ENCODE peak calls at places on chromosome X, in eight cellular contexts. C, B, L, O, D, T, J and X are unnamed samples. For H3K4me1, the result is how much of the 10 kb centered on the place peaks cover.

GRCh38 chrX:104318330-104319009 is 63.7 kb upstream of the ESX1 start:
- DNase-seq in C (no peak), B (peak), L (no peak), O (peak), D (no peak), T (no peak), J (peak), X (no peak)

GRCh38 chrX:149515954-149516602 is 11.0 kb upstream of the IDS start:
- DNase-seq in C (no peak), B (no peak), L (no peak), O (no peak), D (no peak), T (no peak), J (no peak), X (no peak)

GRCh38 chrX:99242001-99242400 is 1168.1 kb downstream of the PCDH19 start:
- DNase-seq in C (no peak), B (no peak), L (no peak), O (no peak), D (no peak), T (no peak), J (no peak), X (no peak)

GRCh38 chrX:45747905-45748304 is 547.2 kb upstream of the DIPK2B start:
- DNase-seq in C (no peak), B (no peak), L (no peak), O (peak), D (no peak), T (no peak), J (no peak), X (no peak)

GRCh38 chrX:39613508-39613921 is 484.2 kb downstream of the BCOR start:
- DNase-seq in C (peak), B (peak), L (peak), O (no peak), D (no peak), T (no peak), J (no peak), X (no peak)

GRCh38 chrX:31165241-31166035 is 93.6 kb upstream of the FTHL17 start:
- DNase-seq in C (no peak), B (no peak), L (no peak), O (no peak), D (no peak), T (no peak), J (peak), X (peak)

GRCh38 chrX:128106630-128107029 is 54.4 kb upstream of the ACTRT1 start:
- DNase-seq in C (no peak), B (peak), L (no peak), O (peak), D (no peak), T (no peak), J (no peak), X (no peak)

GRCh38 chrX:153628665-153629064 is 18.3 kb upstream of the DUSP9 start:
- DNase-seq in C (peak), B (no peak), L (no peak), O (no peak), D (no peak), T (no peak), J (no peak), X (peak)

GRCh38 chrX:69060631-69061408 is 104.4 kb downstream of the PJA1 start:
- DNase-seq in C (no peak), B (peak), L (peak), O (peak), D (no peak), T (no peak), J (peak), X (no peak)

GRCh38 chrX:13123857-13124345 is 79.5 kb upstream of the FAM9C start:
- DNase-seq in C (no peak), B (no peak), L (no peak), O (peak), D (no peak), T (no peak), J (peak), X (peak)

GRCh38 chrX:107775000-107775733 is 420 bp downstream of the TSC22D3 start:
- DNase-seq in C (no peak), B (peak), L (no peak), O (no peak), D (no peak), T (no peak), J (no peak), X (no peak)

GRCh38 chrX:65783746-65784145 is 116.3 kb downstream of the MSN start:
- DNase-seq in C (no peak), B (no peak), L (no peak), O (no peak), D (no peak), T (no peak), J (no peak), X (no peak)

GRCh38 chrX:108033890-108034289 is 11.0 kb upstream of the VSIG1 start:
- DNase-seq in C (no peak), B (no peak), L (no peak), O (no peak), D (no peak), T (no peak), J (no peak), X (peak)

GRCh38 chrX:22343192-22343591 is 70.5 kb downstream of the CBLL2 start:
- DNase-seq in C (no peak), B (peak), L (no peak), O (no peak), D (no peak), T (no peak), J (no peak), X (no peak)

GRCh38 chrX:154004315-154004714 is 15.4 kb downstream of the IRAK1 start:
- DNase-seq in C (no peak), B (no peak), L (no peak), O (no peak), D (no peak), T (no peak), J (no peak), X (peak)

GRCh38 chrX:74613350-74614192 is 853 bp downstream of the RLIM start:
- DNase-seq in C (peak), B (peak), L (no peak), O (peak), D (no peak), T (no peak), J (peak), X (no peak)

GRCh38 chrX:152074163-152074562 is 64.2 kb downstream of the MAGEA10 start:
- DNase-seq in C (no peak), B (no peak), L (no peak), O (no peak), D (no peak), T (no peak), J (no peak), X (no peak)

GRCh38 chrX:39779952-39780783 is 317.6 kb downstream of the BCOR start:
- DNase-seq in C (no peak), B (no peak), L (no peak), O (no peak), D (no peak), T (no peak), J (no peak), X (peak)

GRCh38 chrX:133776072-133776471 is 209.3 kb downstream of the GPC3 start:
- DNase-seq in C (peak), B (no peak), L (no peak), O (peak), D (no peak), T (no peak), J (no peak), X (peak)

GRCh38 chrX:103831342-103831802 is 685 bp downstream of the RAB9B start:
- DNase-seq in C (no peak), B (peak), L (no peak), O (peak), D (no peak), T (no peak), J (no peak), X (peak)

GRCh38 chrX:53718073-53718472 is 31.6 kb upstream of the HUWE1 start:
- DNase-seq in C (no peak), B (no peak), L (no peak), O (peak), D (no peak), T (no peak), J (no peak), X (no peak)

GRCh38 chrX:76428243-76429130 is 977 bp downstream of the MAGEE1 start:
- DNase-seq in C (peak), B (peak), L (peak), O (no peak), D (peak), T (no peak), J (no peak), X (peak)

GRCh38 chrX:22141061-22141460 is 108.9 kb downstream of the PHEX start:
- DNase-seq in C (no peak), B (no peak), L (no peak), O (peak), D (no peak), T (no peak), J (no peak), X (no peak)

GRCh38 chrX:6941041-6941440 is 206.5 kb upstream of the STS start:
- DNase-seq in C (no peak), B (no peak), L (no peak), O (no peak), D (no peak), T (no peak), J (peak), X (peak)

GRCh38 chrX:25066131-25066530 is 50.4 kb upstream of the ARX start:
- DNase-seq in C (no peak), B (no peak), L (no peak), O (no peak), D (no peak), T (no peak), J (no peak), X (no peak)

GRCh38 chrX:40845331-40845911 is 110.1 kb upstream of the MED14 start:
- DNase-seq in C (no peak), B (peak), L (peak), O (peak), D (no peak), T (no peak), J (peak), X (peak)

GRCh38 chrX:119745283-119745848 is 13.0 kb upstream of the SOWAHD start:
- DNase-seq in C (no peak), B (no peak), L (no peak), O (peak), D (no peak), T (no peak), J (no peak), X (no peak)

GRCh38 chrX:153708415-153708814 is 15.8 kb downstream of the BCAP31 start:
- DNase-seq in C (peak), B (peak), L (peak), O (peak), D (no peak), T (no peak), J (peak), X (peak)

GRCh38 chrX:38717871-38718270 is 83.4 kb upstream of the MID1IP1 start:
- DNase-seq in C (no peak), B (peak), L (no peak), O (peak), D (no peak), T (no peak), J (peak), X (no peak)

GRCh38 chrX:119410027-119410819 is 11.1 kb downstream of the SLC25A43 start:
- DNase-seq in C (peak), B (peak), L (peak), O (peak), D (no peak), T (no peak), J (peak), X (no peak)

GRCh38 chrX:118212817-118213183 is 96.2 kb upstream of the KLHL13 start:
- DNase-seq in C (no peak), B (no peak), L (no peak), O (no peak), D (no peak), T (no peak), J (no peak), X (no peak)

GRCh38 chrX:12497832-12498591 is 293.2 kb upstream of the PRPS2 start:
- DNase-seq in C (no peak), B (peak), L (no peak), O (peak), D (no peak), T (no peak), J (no peak), X (peak)

GRCh38 chrX:44343412-44343942 is at the start of gene EFHC2:
- DNase-seq in C (peak), B (peak), L (peak), O (peak), D (peak), T (no peak), J (no peak), X (peak)

GRCh38 chrX:68432648-68433047 is 647 bp downstream of the OPHN1 start:
- DNase-seq in C (no peak), B (peak), L (no peak), O (peak), D (no peak), T (no peak), J (peak), X (peak)

GRCh38 chrX:45154033-45154360 is 46.7 kb downstream of the DIPK2B start:
- DNase-seq in C (no peak), B (no peak), L (no peak), O (no peak), D (no peak), T (no peak), J (no peak), X (no peak)

GRCh38 chrX:44795945-44796450 is 47.8 kb upstream of the DUSP21 start:
- DNase-seq in C (no peak), B (no peak), L (no peak), O (no peak), D (no peak), T (no peak), J (no peak), X (no peak)

GRCh38 chrX:23919706-23920320 is 12.0 kb downstream of the CXorf58 start:
- DNase-seq in C (no peak), B (no peak), L (no peak), O (no peak), D (no peak), T (no peak), J (no peak), X (no peak)
- H3K4me1 ChIP-seq in C (under half), B (under half), L (under half), O (under half), D (under half), T (under half), J (under half), X (under half)

GRCh38 chrX:123392921-123393320 is 208.8 kb downstream of the GRIA3 start:
- DNase-seq in C (no peak), B (no peak), L (no peak), O (no peak), D (no peak), T (no peak), J (no peak), X (no peak)
- TF ChIP-seq CTCF in C (no peak), B (no peak), L (no peak), O (no peak), D (no peak), T (no peak), J (no peak), X (no peak)

GRCh38 chrX:73028876-73029275 is 26.1 kb downstream of the PABPC1L2B start:
- DNase-seq in C (no peak), B (no peak), L (no peak), O (no peak), D (no peak), T (no peak), J (no peak), X (no peak)
- H3K4me1 ChIP-seq in C (under half), B (under half), L (under half), O (under half), D (under half), T (under half), J (under half), X (under half)

DNA sequence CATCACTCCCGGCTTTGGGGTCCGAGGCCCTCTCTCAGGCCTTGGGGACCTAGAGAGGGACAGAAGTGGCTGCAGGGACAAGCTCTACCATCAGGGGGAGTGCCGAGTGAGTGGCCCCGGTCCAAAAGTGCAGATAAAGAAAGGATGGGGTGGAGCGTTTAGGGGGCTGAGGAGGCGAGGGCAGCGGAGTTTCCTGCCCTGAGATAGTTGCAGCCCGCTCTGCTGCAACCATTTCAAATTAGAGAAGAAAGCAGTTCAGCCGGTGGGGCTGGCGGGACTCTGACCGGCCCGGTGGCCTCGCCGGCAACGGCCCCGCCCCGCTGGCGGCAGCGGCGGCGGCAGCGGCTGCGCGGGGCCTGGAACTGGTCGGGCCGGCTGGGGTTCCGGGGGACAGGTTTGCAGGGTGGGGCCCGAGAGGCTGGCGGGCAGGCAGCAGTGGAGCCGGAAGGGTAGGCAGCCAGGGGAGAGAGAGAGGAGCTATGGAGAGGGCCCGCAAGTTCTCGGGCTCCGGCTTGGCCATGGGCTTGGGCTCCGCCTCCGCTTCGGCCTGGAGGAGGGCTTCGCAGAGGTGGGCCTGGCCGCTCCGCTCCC is 7.6 kb downstream of the DLG3 start:
- DNase-seq in C (peak), B (peak), L (peak), O (peak), D (peak), T (no peak), J (peak), X (peak)
- TF ChIP-seq CTCF in C (peak), B (peak), L (peak), O (peak), D (peak), T (peak), J (peak), X (peak)

DNA sequence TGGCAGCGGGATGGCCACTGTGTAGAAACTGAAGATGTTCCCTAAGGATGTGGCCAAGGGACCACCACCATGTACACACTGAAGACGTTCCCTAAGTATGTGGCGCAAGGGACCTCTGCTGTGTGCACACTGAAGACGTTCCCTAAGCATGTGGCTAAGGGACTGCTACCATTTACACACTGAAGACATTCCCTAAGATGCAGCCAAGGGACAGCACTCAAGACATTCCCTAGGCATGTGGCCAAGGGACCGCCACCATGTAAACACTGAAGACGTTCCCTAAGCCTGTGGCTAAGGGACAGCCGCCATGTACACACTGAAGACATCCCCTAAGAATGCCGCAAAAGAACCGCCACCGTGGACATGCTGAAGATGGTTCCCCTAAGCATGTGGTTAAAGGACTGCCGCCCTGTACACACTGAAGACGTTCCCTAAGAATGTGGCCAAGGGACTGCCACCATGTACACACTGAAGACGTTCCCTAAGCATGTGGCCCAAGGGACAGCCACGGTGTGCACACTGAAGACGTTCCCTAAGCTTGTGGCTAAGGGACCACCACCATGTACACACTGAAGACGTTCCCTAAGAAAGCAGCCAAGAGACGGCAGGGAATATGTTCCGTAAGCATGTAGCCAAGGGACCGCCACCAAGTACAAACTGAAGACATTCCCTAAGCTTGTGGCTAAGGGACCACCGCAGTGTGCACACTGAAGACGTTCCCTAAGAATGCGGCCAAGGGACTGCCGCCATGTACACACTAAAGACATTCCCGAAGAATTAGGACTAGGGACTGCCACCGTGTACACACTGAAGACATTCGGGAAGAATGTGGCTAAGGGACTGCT is 43.3 kb downstream of the DHRSX start:
- DNase-seq in C (peak), B (no peak), L (no peak), O (no peak), D (no peak), T (no peak), J (no peak), X (no peak)
- H3K4me1 ChIP-seq in C (under half), B (under half), L (under half), O (under half), D (under half), T (under half), J (under half), X (under half)

GRCh38 chrX:155967653-155968052 is 29.8 kb upstream of the IL9R start:
- DNase-seq in C (no peak), B (no peak), L (no peak), O (no peak), D (no peak), T (no peak), J (no peak), X (no peak)

GRCh38 chrX:155968106-155968714 is 29.3 kb upstream of the IL9R start:
- DNase-seq in C (no peak), B (no peak), L (no peak), O (no peak), D (no peak), T (no peak), J (no peak), X (no peak)

GRCh38 chrX:155962906-155963305 is 34.6 kb upstream of the IL9R start:
- DNase-seq in C (no peak), B (peak), L (no peak), O (no peak), D (no peak), T (no peak), J (no peak), X (no peak)

GRCh38 chrX:155966876-155967275 is 30.6 kb upstream of the IL9R start:
- DNase-seq in C (no peak), B (peak), L (no peak), O (peak), D (no peak), T (no peak), J (no peak), X (peak)
- TF ChIP-seq CTCF in C (peak), B (peak), L (no peak), O (peak), D (peak), T (no peak), J (peak), X (peak)

GRCh38 chrX:9525511-9526248 is 60.8 kb downstream of the TBL1X start:
- DNase-seq in C (no peak), B (no peak), L (no peak), O (no peak), D (no peak), T (no peak), J (peak), X (no peak)
- H3K4me1 ChIP-seq in C (under half), B (under half), L (under half), O (under half), D (under half), T (under half), J (under half), X (under half)